ENCODE peak calls at places on chromosomes 16 and 17, in six cellular contexts. X, B, D, J, Z and Y are unnamed samples.

GRCh38 chr17:2996208-2996855 is 67.1 kb downstream of the OR1D5 start:
- DNase-seq in X (no peak), B (no peak), D (no peak), J (peak; percentile 65), Z (no peak), Y (no peak)

GRCh38 chr17:60141111-60142018 is 8.4 kb upstream of the CA4 start:
- DNase-seq in X (no peak), B (peak; percentile 88), D (peak; percentile 67), J (peak; percentile 13), Z (peak; percentile 69), Y (no peak)

GRCh38 chr17:16314189-16314588 is 39.1 kb downstream of the CENPV start:
- DNase-seq in X (no peak), B (no peak), D (peak; percentile 34), J (peak; percentile 79), Z (no peak), Y (no peak)

GRCh38 chr17:6558932-6559752 is 2.8 kb upstream of the PITPNM3 start:
- DNase-seq in X (no peak), B (no peak), D (no peak), J (no peak), Z (no peak), Y (no peak)

GRCh38 chr16:4593069-4593468 is 21.6 kb downstream of the UBALD1 start:
- DNase-seq in X (peak; percentile 85), B (no peak), D (no peak), J (no peak), Z (peak; percentile 71), Y (no peak)

GRCh38 chr17:2179615-2180295 is 123.8 kb downstream of the SMG6 start:
- DNase-seq in X (no peak), B (no peak), D (peak; percentile 92), J (peak; percentile 98), Z (no peak), Y (no peak)

GRCh38 chr17:73203788-73204479 is 11.1 kb downstream of the COG1 start:
- DNase-seq in X (no peak), B (no peak), D (no peak), J (no peak), Z (no peak), Y (no peak)

GRCh38 chr17:5434984-5435383 is 4.0 kb downstream of the C1QBP start:
- DNase-seq in X (no peak), B (no peak), D (no peak), J (no peak), Z (no peak), Y (no peak)

GRCh38 chr17:2083613-2084128 is 28.8 kb downstream of the HIC1 start:
- DNase-seq in X (no peak), B (no peak), D (peak; percentile 63), J (no peak), Z (no peak), Y (no peak)

GRCh38 chr17:3385869-3386816 is at the start of gene OR3A2:
- DNase-seq in X (peak; percentile 56), B (no peak), D (no peak), J (no peak), Z (no peak), Y (no peak)

GRCh38 chr17:33709881-33710280 is 416.8 kb upstream of the ASIC2 start:
- DNase-seq in X (no peak), B (no peak), D (no peak), J (no peak), Z (no peak), Y (no peak)

GRCh38 chr16:15604460-15605390 is 38.2 kb downstream of the MARF1 start:
- DNase-seq in X (no peak), B (no peak), D (no peak), J (no peak), Z (no peak), Y (no peak)

GRCh38 chr17:68539536-68540469 is 27.6 kb downstream of the PRKAR1A start:
- DNase-seq in X (peak; percentile 58), B (peak; percentile 41), D (no peak), J (no peak), Z (no peak), Y (peak; percentile 4)

GRCh38 chr16:11896776-11897175 is 19.0 kb downstream of the GSPT1 start:
- DNase-seq in X (no peak), B (peak; percentile 82), D (peak; percentile 74), J (peak; percentile 92), Z (no peak), Y (no peak)

GRCh38 chr16:16025214-16025968 is 76.0 kb downstream of the ABCC1 start:
- DNase-seq in X (no peak), B (no peak), D (peak; percentile 72), J (peak; percentile 97), Z (no peak), Y (no peak)

GRCh38 chr17:4722678-4723240 is 8.5 kb upstream of the MED11 start:
- DNase-seq in X (no peak), B (no peak), D (no peak), J (no peak), Z (no peak), Y (no peak)

GRCh38 chr16:11481987-11482386 is 104.7 kb downstream of the LITAF start:
- DNase-seq in X (no peak), B (no peak), D (peak; percentile 71), J (peak; percentile 95), Z (no peak), Y (no peak)

GRCh38 chr16:13436641-13437423 is 483.1 kb upstream of the ERCC4 start:
- DNase-seq in X (no peak), B (no peak), D (no peak), J (no peak), Z (no peak), Y (no peak)

GRCh38 chr17:63516910-63517824 is 6.0 kb upstream of the KCNH6 start:
- DNase-seq in X (no peak), B (peak; percentile 76), D (peak; percentile 62), J (peak; percentile 86), Z (no peak), Y (no peak)

GRCh38 chr16:68936729-68937631 is 93.6 kb downstream of the TANGO6 start:
- DNase-seq in X (no peak), B (peak; percentile 35), D (peak; percentile 6), J (peak; percentile 19), Z (no peak), Y (no peak)

GRCh38 chr16:78237856-78238255 is 138.4 kb downstream of the WWOX start:
- DNase-seq in X (no peak), B (no peak), D (no peak), J (no peak), Z (no peak), Y (no peak)

GRCh38 chr17:55163408-55163807 is 101.4 kb upstream of the HLF start:
- DNase-seq in X (no peak), B (no peak), D (no peak), J (no peak), Z (no peak), Y (no peak)

GRCh38 chr17:19647697-19648474 is 665 bp upstream of the ALDH3A2 start:
- DNase-seq in X (peak; percentile 80), B (peak; percentile 31), D (peak; percentile 79), J (peak; percentile 54), Z (peak; percentile 82), Y (peak; percentile 30)

GRCh38 chr17:82020874-82021727 is 1.6 kb downstream of the CENPX start:
- DNase-seq in X (peak; percentile 74), B (peak; percentile 94), D (peak; percentile 75), J (peak; percentile 75), Z (no peak), Y (no peak)

GRCh38 chr17:9644910-9645751 is at the start of gene USP43:
- DNase-seq in X (peak; percentile 90), B (peak; percentile 82), D (peak; percentile 50), J (no peak), Z (peak; percentile 83), Y (peak; percentile 8)

GRCh38 chr17:48244814-48245213 is 137.2 kb downstream of the SNX11 start:
- DNase-seq in X (no peak), B (no peak), D (no peak), J (no peak), Z (no peak), Y (no peak)

GRCh38 chr17:67435122-67435521 is 58.0 kb downstream of the PITPNC1 start:
- DNase-seq in X (no peak), B (peak; percentile 98), D (peak; percentile 33), J (no peak), Z (no peak), Y (no peak)

GRCh38 chr16:28196331-28196987 is 15.3 kb downstream of the XPO6 start:
- DNase-seq in X (no peak), B (peak; percentile 24), D (no peak), J (no peak), Z (no peak), Y (no peak)

GRCh38 chr16:53198933-53199332 is 144.1 kb downstream of the CHD9 start:
- DNase-seq in X (no peak), B (no peak), D (no peak), J (no peak), Z (no peak), Y (no peak)

GRCh38 chr17:2302740-2303277 is 776 bp downstream of the SMG6 start:
- DNase-seq in X (no peak), B (no peak), D (no peak), J (peak; percentile 6), Z (no peak), Y (no peak)

GRCh38 chr16:50160495-50161164 is 7.5 kb downstream of the TENT4B start:
- DNase-seq in X (no peak), B (no peak), D (no peak), J (peak; percentile 41), Z (no peak), Y (no peak)

GRCh38 chr17:80270104-80270503 is 9.5 kb downstream of the RNF213 start:
- DNase-seq in X (peak; percentile 94), B (no peak), D (no peak), J (no peak), Z (peak; percentile 66), Y (no peak)
- H2BK5ac ChIP-seq in X (no peak overlapping the region), B (no peak overlapping the region), D (no peak overlapping the region), J (no peak overlapping the region), Z (peak overlapping the region; percentile 86), Y (no peak overlapping the region)

DNA sequence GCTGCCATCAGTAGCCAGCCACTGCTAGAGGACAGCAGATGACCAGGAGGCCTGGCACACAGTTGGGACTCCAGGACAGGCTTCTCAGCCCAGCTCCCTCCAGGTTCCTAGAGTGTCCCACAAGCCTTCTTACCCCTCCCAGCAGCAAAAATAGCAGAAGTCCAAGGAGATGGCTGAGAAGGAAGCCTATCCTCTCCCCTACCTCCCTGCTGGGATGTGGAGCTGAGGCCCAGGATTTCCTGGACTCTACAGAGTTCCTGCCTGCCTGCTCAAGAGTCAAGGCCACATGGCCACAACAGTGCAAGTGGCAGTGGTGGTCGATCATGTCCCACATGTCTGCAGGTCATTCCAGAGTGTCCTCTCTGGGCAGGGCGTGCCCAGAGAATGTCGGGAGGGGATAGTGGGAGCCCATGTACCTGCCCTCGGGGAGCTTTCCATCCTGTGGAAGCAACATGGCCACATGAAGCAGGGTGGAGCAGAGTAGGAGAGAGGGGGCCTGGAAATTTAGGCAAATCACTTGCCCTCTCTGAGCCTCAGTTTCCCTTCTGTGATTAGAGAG is 7.7 kb upstream of the HROB start:
- DNase-seq in X (no peak), B (no peak), D (no peak), J (no peak), Z (no peak), Y (no peak)
- H2AFZ ChIP-seq in X (no peak overlapping the region), B (no peak overlapping the region), D (no peak overlapping the region), J (no peak overlapping the region), Z (no peak overlapping the region), Y (no peak overlapping the region)

DNA sequence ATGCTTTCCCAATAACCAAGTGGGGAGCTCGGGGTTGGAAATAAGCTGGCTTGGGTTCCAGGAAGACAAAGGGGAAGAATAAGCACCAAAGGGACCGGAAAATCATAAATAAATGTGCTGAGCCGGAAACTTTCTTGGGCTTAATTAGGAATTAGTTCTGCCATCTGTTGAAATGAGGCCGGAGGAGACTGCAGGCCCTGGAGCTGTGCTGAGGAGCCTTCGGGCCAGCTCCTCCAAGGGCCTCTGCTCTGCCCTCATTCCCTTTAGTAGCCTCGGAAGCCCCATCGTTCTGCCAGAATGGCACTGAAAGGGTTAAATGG is 36.5 kb downstream of the GRIN2C start:
- DNase-seq in X (no peak), B (no peak), D (no peak), J (no peak), Z (no peak), Y (no peak)
- H3K9ac ChIP-seq in X (no peak overlapping the region), B (no peak overlapping the region), D (no peak overlapping the region), J (no peak overlapping the region), Z (no peak overlapping the region), Y (no peak overlapping the region)

GRCh38 chr17:40510328-40510648 is 8.9 kb upstream of the TNS4 start:
- DNase-seq in X (no peak), B (peak; percentile 84), D (no peak), J (peak; percentile 68), Z (no peak), Y (no peak)
- H2BK5ac ChIP-seq in X (no peak overlapping the region), B (no peak overlapping the region), D (no peak overlapping the region), J (no peak overlapping the region), Z (no peak overlapping the region), Y (no peak overlapping the region)